ENCODE peak calls at places on chromosomes 7 and 10, in seven cellular contexts. One of them, this sample, is unnamed.
A peak's percentile ranks its signal among the peaks of the same experiment; 100 is the strongest.

GRCh38 chr10:119238577-119238976 is 31.2 kb downstream of the GRK5 start:
- DNase-seq in body of pancreas: no peak
- DNase-seq in PC-3: no peak
- DNase-seq in mesenchymal stem cell: no peak
- DNase-seq in fibroblast of lung: no peak
- DNase-seq in psoas muscle: no peak
- DNase-seq in astrocyte: peak; percentile 26
- DNase-seq in this sample: no peak

GRCh38 chr7:95632609-95633008 is 36.3 kb upstream of the PDK4 start:
- DNase-seq in PC-3: peak; percentile 30
- DNase-seq in psoas muscle: no peak
- DNase-seq in astrocyte: peak; percentile 41
- DNase-seq in fibroblast of lung: peak; percentile 84
- DNase-seq in mesenchymal stem cell: no peak
- DNase-seq in body of pancreas: no peak
- DNase-seq in this sample: no peak

GRCh38 chr7:141178486-141179135 is 104.7 kb downstream of the TMEM178B start:
- DNase-seq in mesenchymal stem cell: no peak
- DNase-seq in psoas muscle: no peak
- DNase-seq in PC-3: no peak
- DNase-seq in fibroblast of lung: no peak
- DNase-seq in astrocyte: no peak
- DNase-seq in body of pancreas: no peak
- DNase-seq in this sample: no peak

GRCh38 chr10:124106241-124106905 is 13.0 kb upstream of the CHST15 start:
- DNase-seq in mesenchymal stem cell: peak; percentile 78
- DNase-seq in psoas muscle: peak; percentile 72
- DNase-seq in fibroblast of lung: peak; percentile 92
- DNase-seq in body of pancreas: peak; percentile 83
- DNase-seq in PC-3: peak; percentile 91
- DNase-seq in astrocyte: peak; percentile 83
- DNase-seq in this sample: no peak

GRCh38 chr7:94300176-94300835 is 94.4 kb upstream of the COL1A2 start:
- DNase-seq in psoas muscle: no peak
- DNase-seq in astrocyte: no peak
- DNase-seq in PC-3: peak; percentile 63
- DNase-seq in body of pancreas: no peak
- DNase-seq in fibroblast of lung: no peak
- DNase-seq in mesenchymal stem cell: peak; percentile 13
- DNase-seq in this sample: no peak

GRCh38 chr10:10500941-10501340 is 516.7 kb upstream of the CELF2 start:
- DNase-seq in PC-3: no peak
- DNase-seq in body of pancreas: no peak
- DNase-seq in mesenchymal stem cell: peak; percentile 78
- DNase-seq in astrocyte: peak; percentile 83
- DNase-seq in fibroblast of lung: peak; percentile 76
- DNase-seq in psoas muscle: no peak
- DNase-seq in this sample: no peak

GRCh38 chr10:133154996-133155778 is 4.8 kb upstream of the KNDC1 start:
- DNase-seq in astrocyte: no peak
- DNase-seq in body of pancreas: no peak
- DNase-seq in mesenchymal stem cell: no peak
- DNase-seq in PC-3: no peak
- DNase-seq in fibroblast of lung: no peak
- DNase-seq in psoas muscle: no peak
- DNase-seq in this sample: no peak

GRCh38 chr10:132948351-132948750 is 6.0 kb upstream of the CFAP46 start:
- DNase-seq in body of pancreas: no peak
- DNase-seq in fibroblast of lung: no peak
- DNase-seq in psoas muscle: no peak
- DNase-seq in mesenchymal stem cell: no peak
- DNase-seq in PC-3: no peak
- DNase-seq in astrocyte: no peak
- DNase-seq in this sample: no peak

GRCh38 chr7:91082854-91083495 is 181.3 kb upstream of the FZD1 start:
- DNase-seq in astrocyte: peak; percentile 23
- DNase-seq in PC-3: peak; percentile 41
- DNase-seq in psoas muscle: no peak
- DNase-seq in fibroblast of lung: peak; percentile 73
- DNase-seq in body of pancreas: no peak
- DNase-seq in mesenchymal stem cell: peak; percentile 42
- DNase-seq in this sample: no peak

GRCh38 chr10:73907841-73908517 is 3.0 kb upstream of the PLAU start:
- DNase-seq in fibroblast of lung: no peak
- DNase-seq in body of pancreas: no peak
- DNase-seq in astrocyte: peak; percentile 70
- DNase-seq in mesenchymal stem cell: peak; percentile 91
- DNase-seq in psoas muscle: peak; percentile 70
- DNase-seq in PC-3: peak; percentile 85
- DNase-seq in this sample: no peak

DNA sequence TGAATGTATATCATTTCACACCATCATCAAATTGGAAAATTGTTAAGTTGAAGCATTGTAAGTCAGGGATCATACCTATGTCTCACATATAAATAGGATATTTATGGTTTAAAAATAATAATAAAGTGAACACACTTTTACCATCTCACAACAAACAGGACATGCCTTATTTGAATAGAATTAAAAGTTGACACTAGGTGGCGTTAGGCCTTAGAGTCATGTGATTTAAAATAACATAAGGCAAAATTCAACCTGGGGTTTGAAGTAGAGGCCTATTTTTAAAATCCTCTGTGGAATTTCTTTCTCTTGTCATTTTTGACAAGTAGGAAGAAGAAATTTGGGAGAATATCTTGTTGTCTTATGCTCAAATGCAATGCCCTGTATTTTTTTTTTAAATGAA is 184.7 kb upstream of the PCDH15 start:
- DNase-seq in body of pancreas: no peak
- DNase-seq in psoas muscle: no peak
- DNase-seq in astrocyte: peak; percentile 1
- DNase-seq in mesenchymal stem cell: peak; percentile 27
- DNase-seq in fibroblast of lung: peak; percentile 29
- DNase-seq in PC-3: peak; percentile 72
- DNase-seq in this sample: no peak
- H3K4me1 ChIP-seq in body of pancreas: no peaks in the 10 kb centered on the region
- H3K4me1 ChIP-seq in psoas muscle: no peaks in the 10 kb centered on the region
- H3K4me1 ChIP-seq in astrocyte: no peaks in the 10 kb centered on the region
- H3K4me1 ChIP-seq in mesenchymal stem cell: no peaks in the 10 kb centered on the region
- H3K4me1 ChIP-seq in fibroblast of lung: no peaks in the 10 kb centered on the region
- H3K4me1 ChIP-seq in PC-3: no peaks in the 10 kb centered on the region
- H3K4me1 ChIP-seq in this sample: no peaks in the 10 kb centered on the region

GRCh38 chr10:68125770-68126169 is 16.5 kb downstream of the MYPN start:
- DNase-seq in mesenchymal stem cell: peak; percentile 18
- DNase-seq in PC-3: peak; percentile 84
- DNase-seq in psoas muscle: no peak
- DNase-seq in body of pancreas: no peak
- DNase-seq in astrocyte: no peak
- DNase-seq in fibroblast of lung: no peak
- DNase-seq in this sample: no peak
- H3K36me3 ChIP-seq in mesenchymal stem cell: no peaks in the 10 kb centered on the region
- H3K36me3 ChIP-seq in PC-3: no peaks in the 10 kb centered on the region
- H3K36me3 ChIP-seq in psoas muscle: no peaks in the 10 kb centered on the region
- H3K36me3 ChIP-seq in body of pancreas: no peaks in the 10 kb centered on the region
- H3K36me3 ChIP-seq in astrocyte: no peaks in the 10 kb centered on the region
- H3K36me3 ChIP-seq in fibroblast of lung: no peaks in the 10 kb centered on the region
- H3K36me3 ChIP-seq in this sample: no peaks in the 10 kb centered on the region

GRCh38 chr7:132465516-132465915 is 110.8 kb downstream of the PLXNA4 start:
- DNase-seq in psoas muscle: no peak
- DNase-seq in body of pancreas: no peak
- DNase-seq in mesenchymal stem cell: no peak
- DNase-seq in PC-3: no peak
- DNase-seq in astrocyte: no peak
- DNase-seq in fibroblast of lung: no peak
- DNase-seq in this sample: no peak

GRCh38 chr7:132461043-132461592 is 115.2 kb downstream of the PLXNA4 start:
- DNase-seq in fibroblast of lung: no peak
- DNase-seq in PC-3: no peak
- DNase-seq in psoas muscle: no peak
- DNase-seq in mesenchymal stem cell: no peak
- DNase-seq in astrocyte: no peak
- DNase-seq in body of pancreas: no peak
- DNase-seq in this sample: no peak

GRCh38 chr7:132464740-132465139 is 111.5 kb downstream of the PLXNA4 start:
- DNase-seq in psoas muscle: peak; percentile 22
- DNase-seq in astrocyte: peak; percentile 77
- DNase-seq in mesenchymal stem cell: no peak
- DNase-seq in body of pancreas: no peak
- DNase-seq in PC-3: peak; percentile 88
- DNase-seq in fibroblast of lung: peak; percentile 21
- DNase-seq in this sample: no peak

GRCh38 chr7:132463922-132464321 is 112.3 kb downstream of the PLXNA4 start:
- DNase-seq in astrocyte: no peak
- DNase-seq in psoas muscle: no peak
- DNase-seq in body of pancreas: no peak
- DNase-seq in fibroblast of lung: no peak
- DNase-seq in mesenchymal stem cell: no peak
- DNase-seq in PC-3: no peak
- DNase-seq in this sample: no peak

GRCh38 chr7:132462478-132462877 is 113.8 kb downstream of the PLXNA4 start:
- DNase-seq in psoas muscle: no peak
- DNase-seq in body of pancreas: no peak
- DNase-seq in PC-3: no peak
- DNase-seq in fibroblast of lung: no peak
- DNase-seq in mesenchymal stem cell: no peak
- DNase-seq in astrocyte: no peak
- DNase-seq in this sample: no peak
- H3K4me1 ChIP-seq in psoas muscle: no peaks in the 10 kb centered on the region
- H3K4me1 ChIP-seq in body of pancreas: no peaks in the 10 kb centered on the region
- H3K4me1 ChIP-seq in PC-3: peaks cover 15% of the 10 kb centered on the region
- H3K4me1 ChIP-seq in fibroblast of lung: no peaks in the 10 kb centered on the region
- H3K4me1 ChIP-seq in mesenchymal stem cell: no peaks in the 10 kb centered on the region
- H3K4me1 ChIP-seq in astrocyte: peaks cover 9% of the 10 kb centered on the region
- H3K4me1 ChIP-seq in this sample: peaks cover 7% of the 10 kb centered on the region

DNA sequence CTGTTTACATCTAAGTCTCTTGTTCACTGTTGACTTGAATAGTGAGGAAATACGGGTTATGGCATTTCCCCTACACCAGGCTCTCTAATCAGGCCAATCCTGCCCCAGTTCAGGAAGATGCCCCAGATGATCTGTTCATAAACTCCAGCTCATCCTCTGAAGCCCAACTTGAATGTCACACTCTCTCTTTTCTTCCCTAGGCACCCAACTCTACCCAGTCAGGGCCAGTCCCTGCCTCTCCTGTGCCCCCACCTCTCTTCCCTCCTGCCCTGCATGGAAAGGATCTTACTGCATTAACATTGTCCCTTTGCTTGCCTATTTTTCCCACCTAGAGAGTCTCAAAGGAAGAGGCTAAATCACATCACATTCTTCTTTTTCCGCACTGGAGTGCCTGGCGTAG is 10.6 kb upstream of the TRPV6 start:
- DNase-seq in fibroblast of lung: no peak
- DNase-seq in mesenchymal stem cell: no peak
- DNase-seq in PC-3: no peak
- DNase-seq in body of pancreas: no peak
- DNase-seq in astrocyte: no peak
- DNase-seq in psoas muscle: no peak
- DNase-seq in this sample: no peak
- H3K36me3 ChIP-seq in fibroblast of lung: no peaks in the 10 kb centered on the region
- H3K36me3 ChIP-seq in mesenchymal stem cell: no peaks in the 10 kb centered on the region
- H3K36me3 ChIP-seq in PC-3: no peaks in the 10 kb centered on the region
- H3K36me3 ChIP-seq in body of pancreas: no peaks in the 10 kb centered on the region
- H3K36me3 ChIP-seq in astrocyte: no peaks in the 10 kb centered on the region
- H3K36me3 ChIP-seq in psoas muscle: no peaks in the 10 kb centered on the region
- H3K36me3 ChIP-seq in this sample: no peaks in the 10 kb centered on the region

This sample was measured in thoracic aorta.